ENCODE peak calls at places on chromosomes 16 and 17, in eight cellular contexts. One of them, this sample, is unnamed. For H3K4me1 and H3K9me2, the result is how much of the 10 kb centered on the place peaks cover.

GRCh38 chr17:50594931-50595330 is 34.4 kb downstream of the CACNA1G start:
- DNase-seq in PC-9: no peak
- DNase-seq in HCT116: no peak
- DNase-seq in PC-3: no peak
- DNase-seq in OCI-LY7: no peak
- DNase-seq in GM23338: no peak
- DNase-seq in hepatocyte: no peak
- DNase-seq in SK-N-SH: no peak
- DNase-seq in this sample: no peak

GRCh38 chr17:17075037-17075755 is 32.9 kb downstream of the MPRIP start:
- DNase-seq in PC-9: no peak
- DNase-seq in HCT116: no peak
- DNase-seq in PC-3: no peak
- DNase-seq in OCI-LY7: no peak
- DNase-seq in GM23338: no peak
- DNase-seq in hepatocyte: peak
- DNase-seq in SK-N-SH: peak
- DNase-seq in this sample: no peak

GRCh38 chr17:10614536-10615155 is 42.5 kb downstream of the MYH3 start:
- DNase-seq in PC-9: no peak
- DNase-seq in HCT116: peak
- DNase-seq in PC-3: peak
- DNase-seq in OCI-LY7: peak
- DNase-seq in GM23338: peak
- DNase-seq in hepatocyte: peak
- DNase-seq in SK-N-SH: peak
- DNase-seq in this sample: peak

GRCh38 chr17:7916799-7917198 is 710 bp upstream of the RNF227 start:
- DNase-seq in PC-9: no peak
- DNase-seq in HCT116: no peak
- DNase-seq in PC-3: no peak
- DNase-seq in OCI-LY7: no peak
- DNase-seq in GM23338: no peak
- DNase-seq in hepatocyte: no peak
- DNase-seq in SK-N-SH: no peak
- DNase-seq in this sample: no peak

GRCh38 chr16:55572439-55572838 is 6.0 kb downstream of the CAPNS2 start:
- DNase-seq in PC-9: no peak
- DNase-seq in HCT116: no peak
- DNase-seq in PC-3: no peak
- DNase-seq in OCI-LY7: no peak
- DNase-seq in GM23338: peak
- DNase-seq in hepatocyte: no peak
- DNase-seq in SK-N-SH: no peak
- DNase-seq in this sample: no peak

GRCh38 chr16:84718-85452 is 6.9 kb downstream of the MPG start:
- DNase-seq in PC-9: no peak
- DNase-seq in HCT116: no peak
- DNase-seq in PC-3: peak
- DNase-seq in OCI-LY7: peak
- DNase-seq in GM23338: no peak
- DNase-seq in hepatocyte: no peak
- DNase-seq in SK-N-SH: no peak
- DNase-seq in this sample: peak

GRCh38 chr16:86593913-86594312 is 15.6 kb downstream of the FOXL1 start:
- DNase-seq in PC-9: no peak
- DNase-seq in HCT116: no peak
- DNase-seq in PC-3: no peak
- DNase-seq in OCI-LY7: no peak
- DNase-seq in GM23338: no peak
- DNase-seq in hepatocyte: no peak
- DNase-seq in SK-N-SH: no peak
- DNase-seq in this sample: no peak

GRCh38 chr16:85452364-85453178 is 160.6 kb upstream of the GSE1 start:
- DNase-seq in PC-9: no peak
- DNase-seq in HCT116: no peak
- DNase-seq in PC-3: no peak
- DNase-seq in OCI-LY7: no peak
- DNase-seq in GM23338: no peak
- DNase-seq in hepatocyte: no peak
- DNase-seq in SK-N-SH: no peak
- DNase-seq in this sample: no peak

GRCh38 chr16:49514391-49514980 is 140.9 kb downstream of the C16orf78 start:
- DNase-seq in PC-9: no peak
- DNase-seq in HCT116: no peak
- DNase-seq in PC-3: no peak
- DNase-seq in OCI-LY7: no peak
- DNase-seq in GM23338: no peak
- DNase-seq in hepatocyte: no peak
- DNase-seq in SK-N-SH: peak
- DNase-seq in this sample: no peak

GRCh38 chr17:15257316-15257925 is 7.7 kb downstream of the PMP22 start:
- DNase-seq in PC-9: no peak
- DNase-seq in HCT116: peak
- DNase-seq in PC-3: peak
- DNase-seq in OCI-LY7: peak
- DNase-seq in GM23338: peak
- DNase-seq in hepatocyte: peak
- DNase-seq in SK-N-SH: peak
- DNase-seq in this sample: peak

GRCh38 chr17:68792042-68792685 is 163.0 kb downstream of the ABCA8 start:
- DNase-seq in PC-9: no peak
- DNase-seq in HCT116: no peak
- DNase-seq in PC-3: no peak
- DNase-seq in OCI-LY7: no peak
- DNase-seq in GM23338: no peak
- DNase-seq in hepatocyte: no peak
- DNase-seq in SK-N-SH: no peak
- DNase-seq in this sample: no peak
- H3K4me1 ChIP-seq in PC-9: under half
- H3K4me1 ChIP-seq in HCT116: under half
- H3K4me1 ChIP-seq in PC-3: under half
- H3K4me1 ChIP-seq in OCI-LY7: under half
- H3K4me1 ChIP-seq in GM23338: under half
- H3K4me1 ChIP-seq in hepatocyte: under half
- H3K4me1 ChIP-seq in SK-N-SH: under half
- H3K4me1 ChIP-seq in this sample: under half

DNA sequence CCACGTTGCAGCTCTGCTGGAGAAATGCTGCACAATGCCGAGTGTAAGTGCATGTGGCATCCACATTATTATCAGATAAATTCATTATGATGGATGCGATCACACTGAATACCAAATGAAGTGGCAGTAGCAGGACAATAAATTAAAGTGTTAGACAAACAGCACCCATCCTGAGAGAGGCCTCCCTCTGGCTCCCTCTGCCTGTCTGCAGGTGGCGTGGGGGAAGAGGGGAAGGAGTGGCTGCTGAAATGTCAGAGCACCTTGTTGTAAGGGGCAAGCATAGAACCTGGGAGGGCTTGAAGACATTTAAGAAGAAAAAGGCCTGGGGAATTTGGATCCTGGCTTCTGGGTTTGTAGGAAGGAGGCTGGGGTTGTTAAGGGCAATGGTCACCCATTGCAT is 324.1 kb downstream of the HAPSTR1 start:
- DNase-seq in PC-9: no peak
- DNase-seq in HCT116: no peak
- DNase-seq in PC-3: no peak
- DNase-seq in OCI-LY7: no peak
- DNase-seq in GM23338: peak
- DNase-seq in hepatocyte: no peak
- DNase-seq in SK-N-SH: no peak
- DNase-seq in this sample: no peak
- TF ChIP-seq CTCF in PC-9: no peak
- TF ChIP-seq CTCF in HCT116: no peak
- TF ChIP-seq CTCF in PC-3: no peak
- TF ChIP-seq CTCF in OCI-LY7: no peak
- TF ChIP-seq CTCF in GM23338: peak
- TF ChIP-seq CTCF in hepatocyte: no peak
- TF ChIP-seq CTCF in SK-N-SH: no peak
- TF ChIP-seq CTCF in this sample: no peak

GRCh38 chr17:60151355-60151754 is 1.6 kb downstream of the CA4 start:
- DNase-seq in PC-9: no peak
- DNase-seq in HCT116: no peak
- DNase-seq in PC-3: no peak
- DNase-seq in OCI-LY7: peak
- DNase-seq in GM23338: peak
- DNase-seq in hepatocyte: no peak
- DNase-seq in SK-N-SH: no peak
- DNase-seq in this sample: peak
- H3K9me2 ChIP-seq in PC-9: under half
- H3K9me2 ChIP-seq in HCT116: under half
- H3K9me2 ChIP-seq in PC-3: under half
- H3K9me2 ChIP-seq in OCI-LY7: under half
- H3K9me2 ChIP-seq in GM23338: under half
- H3K9me2 ChIP-seq in hepatocyte: under half
- H3K9me2 ChIP-seq in SK-N-SH: under half
- H3K9me2 ChIP-seq in this sample: under half

GRCh38 chr16:68655806-68656205 is 10.7 kb downstream of the CDH3 start:
- DNase-seq in PC-9: no peak
- DNase-seq in HCT116: no peak
- DNase-seq in PC-3: no peak
- DNase-seq in OCI-LY7: no peak
- DNase-seq in GM23338: no peak
- DNase-seq in hepatocyte: no peak
- DNase-seq in SK-N-SH: no peak
- DNase-seq in this sample: no peak
- H3K4me1 ChIP-seq in PC-9: under half
- H3K4me1 ChIP-seq in HCT116: half or more
- H3K4me1 ChIP-seq in PC-3: under half
- H3K4me1 ChIP-seq in OCI-LY7: under half
- H3K4me1 ChIP-seq in GM23338: under half
- H3K4me1 ChIP-seq in hepatocyte: under half
- H3K4me1 ChIP-seq in SK-N-SH: under half
- H3K4me1 ChIP-seq in this sample: under half

DNA sequence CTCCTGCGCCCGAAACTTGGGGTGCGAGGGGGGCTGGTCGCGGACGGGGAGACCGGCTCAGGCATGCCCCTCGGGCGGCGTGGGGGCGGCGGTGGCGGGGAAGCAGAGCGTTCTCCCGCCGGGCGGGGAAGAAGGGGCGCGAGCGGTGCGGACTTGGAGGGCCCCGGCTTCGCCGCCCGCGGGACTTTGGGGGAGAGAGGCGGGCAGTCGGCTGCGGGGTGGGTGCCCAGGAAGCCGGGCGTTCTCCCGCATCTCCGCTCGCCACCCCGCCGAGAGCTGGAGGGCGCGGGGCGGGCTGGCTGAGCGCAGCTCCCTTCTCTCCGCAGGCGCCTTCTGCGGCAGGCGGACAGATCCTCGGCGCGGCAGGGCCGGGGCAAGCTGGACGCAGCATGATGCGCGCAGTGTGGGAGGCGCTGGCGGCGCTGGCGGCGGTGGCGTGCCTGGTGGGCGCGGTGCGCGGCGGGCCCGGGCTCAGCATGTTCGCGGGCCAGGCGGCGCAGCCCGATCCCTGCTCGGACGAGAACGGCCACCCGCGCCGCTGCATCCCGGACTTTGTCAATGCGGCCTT is 759 bp downstream of the NTN1 start:
- DNase-seq in PC-9: no peak
- DNase-seq in HCT116: no peak
- DNase-seq in PC-3: no peak
- DNase-seq in OCI-LY7: no peak
- DNase-seq in GM23338: peak
- DNase-seq in hepatocyte: peak
- DNase-seq in SK-N-SH: peak
- DNase-seq in this sample: no peak
- TF ChIP-seq CTCF in PC-9: no peak
- TF ChIP-seq CTCF in HCT116: no peak
- TF ChIP-seq CTCF in PC-3: no peak
- TF ChIP-seq CTCF in OCI-LY7: no peak
- TF ChIP-seq CTCF in GM23338: no peak
- TF ChIP-seq CTCF in hepatocyte: no peak
- TF ChIP-seq CTCF in SK-N-SH: no peak
- TF ChIP-seq CTCF in this sample: no peak

GRCh38 chr17:28662527-28662829 is 473 bp downstream of the SUPT6H start:
- DNase-seq in PC-9: no peak
- DNase-seq in HCT116: no peak
- DNase-seq in PC-3: no peak
- DNase-seq in OCI-LY7: no peak
- DNase-seq in GM23338: no peak
- DNase-seq in hepatocyte: no peak
- DNase-seq in SK-N-SH: no peak
- DNase-seq in this sample: no peak
- H3K9me2 ChIP-seq in PC-9: under half
- H3K9me2 ChIP-seq in HCT116: under half
- H3K9me2 ChIP-seq in PC-3: under half
- H3K9me2 ChIP-seq in OCI-LY7: under half
- H3K9me2 ChIP-seq in GM23338: under half
- H3K9me2 ChIP-seq in hepatocyte: under half
- H3K9me2 ChIP-seq in SK-N-SH: under half
- H3K9me2 ChIP-seq in this sample: under half

GRCh38 chr17:64341181-64341580 is 49.5 kb downstream of the PECAM1 start:
- DNase-seq in PC-9: no peak
- DNase-seq in HCT116: no peak
- DNase-seq in PC-3: no peak
- DNase-seq in OCI-LY7: no peak
- DNase-seq in GM23338: no peak
- DNase-seq in hepatocyte: no peak
- DNase-seq in SK-N-SH: no peak
- DNase-seq in this sample: no peak
- H3K4me1 ChIP-seq in PC-9: half or more
- H3K4me1 ChIP-seq in HCT116: under half
- H3K4me1 ChIP-seq in PC-3: under half
- H3K4me1 ChIP-seq in OCI-LY7: under half
- H3K4me1 ChIP-seq in GM23338: under half
- H3K4me1 ChIP-seq in hepatocyte: under half
- H3K4me1 ChIP-seq in SK-N-SH: under half
- H3K4me1 ChIP-seq in this sample: under half

GRCh38 chr17:42163113-42163512 is 8.3 kb upstream of the RAB5C start:
- DNase-seq in PC-9: no peak
- DNase-seq in HCT116: peak
- DNase-seq in PC-3: no peak
- DNase-seq in OCI-LY7: peak
- DNase-seq in GM23338: peak
- DNase-seq in hepatocyte: no peak
- DNase-seq in SK-N-SH: peak
- DNase-seq in this sample: no peak
- TF ChIP-seq CTCF in PC-9: peak
- TF ChIP-seq CTCF in HCT116: no peak
- TF ChIP-seq CTCF in PC-3: no peak
- TF ChIP-seq CTCF in OCI-LY7: peak
- TF ChIP-seq CTCF in GM23338: peak
- TF ChIP-seq CTCF in hepatocyte: peak
- TF ChIP-seq CTCF in SK-N-SH: peak
- TF ChIP-seq CTCF in this sample: peak

DNA sequence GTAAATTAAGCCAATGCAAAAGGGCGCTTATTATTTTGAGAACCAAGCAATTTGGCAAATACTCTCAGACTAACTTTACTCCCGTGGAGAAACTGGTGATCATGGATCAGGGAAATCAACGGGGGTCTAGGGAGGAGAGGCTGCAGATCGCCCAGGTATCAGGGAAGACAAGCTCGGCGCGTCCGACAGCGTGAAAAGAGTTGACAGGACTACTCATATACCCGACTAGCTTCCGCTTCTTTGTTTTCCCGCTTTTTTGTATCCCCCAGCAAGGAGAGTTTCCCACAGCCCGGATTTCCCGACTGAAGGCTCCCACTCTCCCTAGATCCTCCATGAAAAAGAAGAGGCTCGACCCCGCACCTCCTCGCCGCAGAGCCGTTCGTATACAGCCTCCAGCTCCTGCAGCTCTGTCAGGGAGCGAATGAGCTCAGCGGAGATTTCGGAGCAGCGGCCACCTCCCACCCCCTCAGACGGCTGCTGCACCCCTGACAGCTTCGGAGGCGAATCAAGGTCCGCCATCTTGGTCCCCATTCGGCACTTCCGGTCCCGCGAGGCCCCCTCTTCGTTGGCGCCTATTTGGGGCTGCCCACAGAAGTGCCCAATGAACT is at the start of gene COG4:
- DNase-seq in PC-9: peak
- DNase-seq in HCT116: peak
- DNase-seq in PC-3: peak
- DNase-seq in OCI-LY7: peak
- DNase-seq in GM23338: peak
- DNase-seq in hepatocyte: peak
- DNase-seq in SK-N-SH: peak
- DNase-seq in this sample: peak
- H3K9me2 ChIP-seq in PC-9: under half
- H3K9me2 ChIP-seq in HCT116: under half
- H3K9me2 ChIP-seq in PC-3: under half
- H3K9me2 ChIP-seq in OCI-LY7: under half
- H3K9me2 ChIP-seq in GM23338: under half
- H3K9me2 ChIP-seq in hepatocyte: under half
- H3K9me2 ChIP-seq in SK-N-SH: under half
- H3K9me2 ChIP-seq in this sample: under half

This sample was measured in MM.1S.